ENCODE peak calls at places on chromosomes 4 and X, in four cellular contexts. M is SK-N-SH, T is heart right ventricle, X is fibroblast of lung. E is an unnamed sample.

GRCh38 chr4:169024762-169025161 is 14.7 kb upstream of the CBR4 start:
- DNase-seq in M (peak; percentile 69), T (no peak), X (peak; percentile 71), E (no peak)

GRCh38 chrX:580020-580419 is 50.6 kb upstream of the SHOX start:
- DNase-seq in M (no peak), T (no peak), X (no peak), E (no peak)

GRCh38 chrX:48045410-48046311 is 25.8 kb downstream of the ZNF630 start:
- DNase-seq in M (no peak), T (peak; percentile 27), X (peak; percentile 36), E (peak; percentile 56)

GRCh38 chrX:130575831-130576404 is 174.1 kb downstream of the RBMX2 start:
- DNase-seq in M (peak; percentile 55), T (peak; percentile 21), X (peak; percentile 54), E (peak; percentile 13)

GRCh38 chr4:105369988-105370387 is 103.9 kb downstream of the PPA2 start:
- DNase-seq in M (no peak), T (no peak), X (peak; percentile 81), E (no peak)

GRCh38 chr4:78781925-78782324 is 5.8 kb downstream of the BMP2K start:
- DNase-seq in M (no peak), T (no peak), X (no peak), E (no peak)

GRCh38 chr4:88660446-88661294 is 37.0 kb downstream of the NAP1L5 start:
- DNase-seq in M (no peak), T (no peak), X (peak; percentile 52), E (no peak)

GRCh38 chr4:145804134-145804533 is 124.2 kb downstream of the C4orf51 start:
- DNase-seq in M (no peak), T (no peak), X (peak; percentile 94), E (peak; percentile 18)

GRCh38 chr4:1721003-1721665 is at the start of the genes TACC3 and TMEM129:
- DNase-seq in M (peak; percentile 99), T (peak; percentile 90), X (peak; percentile 93), E (peak; percentile 95)

GRCh38 chr4:128591482-128591881 is 218.0 kb upstream of the JADE1 start:
- DNase-seq in M (no peak), T (no peak), X (no peak), E (no peak)

GRCh38 chr4:2275546-2276251 is 13.8 kb upstream of the MXD4 start:
- DNase-seq in M (no peak), T (no peak), X (no peak), E (no peak)

GRCh38 chr4:126777649-126778048 is 855.1 kb upstream of the INTU start:
- DNase-seq in M (no peak), T (no peak), X (peak; percentile 75), E (no peak)

GRCh38 chr4:139658983-139659382 is 6.6 kb upstream of the MGST2 start:
- DNase-seq in M (no peak), T (no peak), X (no peak), E (no peak)

GRCh38 chrX:39813631-39814246 is 284.0 kb downstream of the BCOR start:
- DNase-seq in M (peak; percentile 71), T (peak; percentile 71), X (peak; percentile 89), E (peak; percentile 87)

GRCh38 chrX:40004916-40005289 is 92.9 kb downstream of the BCOR start:
- DNase-seq in M (no peak), T (no peak), X (no peak), E (no peak)

GRCh38 chr4:169135776-169136175 is 125.7 kb upstream of the CBR4 start:
- DNase-seq in M (no peak), T (no peak), X (no peak), E (no peak)

GRCh38 chr4:151110236-151110635 is 10.8 kb downstream of the RPS3A start:
- DNase-seq in M (no peak), T (no peak), X (no peak), E (no peak)

GRCh38 chr4:10226756-10227155 is 110.2 kb upstream of the WDR1 start:
- DNase-seq in M (no peak), T (no peak), X (no peak), E (no peak)

GRCh38 chr4:109548655-109549054 is 11.4 kb upstream of the MCUB start:
- DNase-seq in M (no peak), T (no peak), X (peak; percentile 23), E (peak; percentile 48)

GRCh38 chr4:7808752-7809151 is 130.9 kb downstream of the AFAP1 start:
- DNase-seq in M (no peak), T (no peak), X (peak; percentile 82), E (no peak)

GRCh38 chrX:27815209-27815608 is 7.4 kb downstream of the MAGEB10 start:
- DNase-seq in M (no peak), T (no peak), X (no peak), E (no peak)

GRCh38 chr4:38050560-38051350 is 90.6 kb downstream of the PTTG2 start:
- DNase-seq in M (no peak), T (no peak), X (no peak), E (no peak)

GRCh38 chr4:25258980-25259578 is 25.2 kb downstream of the PI4K2B start:
- DNase-seq in M (no peak), T (no peak), X (no peak), E (no peak)

GRCh38 chr4:147360301-147360700 is 120.6 kb upstream of the EDNRA start:
- DNase-seq in M (no peak), T (no peak), X (peak; percentile 94), E (no peak)

GRCh38 chrX:56069299-56069941 is 162.7 kb upstream of the KLF8 start:
- DNase-seq in M (no peak), T (no peak), X (no peak), E (no peak)

GRCh38 chr4:103996059-103996458 is 276.3 kb upstream of the TACR3 start:
- DNase-seq in M (no peak), T (no peak), X (peak; percentile 1), E (no peak)

GRCh38 chr4:22515145-22515887 is 550 bp downstream of the ADGRA3 start:
- DNase-seq in M (peak; percentile 86), T (peak; percentile 61), X (peak; percentile 81), E (peak; percentile 60)

GRCh38 chr4:849478-850175 is 23.7 kb upstream of the CPLX1 start:
- DNase-seq in M (peak; percentile 24), T (no peak), X (no peak), E (no peak)

GRCh38 chr4:47536956-47537355 is 51.9 kb downstream of the ATP10D start:
- DNase-seq in M (no peak), T (no peak), X (peak; percentile 16), E (no peak)

GRCh38 chr4:19156786-19157185 is 1094.9 kb upstream of the SLIT2 start:
- DNase-seq in M (no peak), T (no peak), X (no peak), E (no peak)
- TF ChIP-seq CTCF in M (no peak), T (no peak), X (no peak), E (no peak)

GRCh38 chr4:102503301-102503746 is 2.2 kb downstream of the NFKB1 start:
- DNase-seq in M (peak; percentile 14), T (no peak), X (no peak), E (no peak)

GRCh38 chr4:102504941-102505340 is 3.8 kb downstream of the NFKB1 start:
- DNase-seq in M (no peak), T (no peak), X (no peak), E (no peak)

GRCh38 chr4:102505708-102506107 is 4.5 kb downstream of the NFKB1 start:
- DNase-seq in M (no peak), T (no peak), X (no peak), E (no peak)

GRCh38 chr4:102501635-102502382 is 650 bp downstream of the NFKB1 start:
- DNase-seq in M (peak; percentile 84), T (peak; percentile 74), X (peak; percentile 75), E (peak; percentile 78)

GRCh38 chr4:102503831-102504786 is 3.0 kb downstream of the NFKB1 start:
- DNase-seq in M (no peak), T (no peak), X (no peak), E (no peak)
- H3K4me3 ChIP-seq in M (no peak overlapping the region), T (peak overlapping the region; percentile 90), X (no peak overlapping the region), E (no peak overlapping the region)

GRCh38 chr4:156169011-156169410 is 215.3 kb upstream of the CTSO start:
- DNase-seq in M (no peak), T (no peak), X (peak; percentile 90), E (peak; percentile 39)
- TF ChIP-seq CTCF in M (peak; percentile 64), T (peak; percentile 50), X (peak; percentile 82), E (peak; percentile 55)

GRCh38 chr4:84535901-84536300 is 36.8 kb upstream of the NKX6-1 start:
- DNase-seq in M (no peak), T (no peak), X (no peak), E (no peak)

GRCh38 chr4:84530871-84531270 is 31.8 kb upstream of the NKX6-1 start:
- DNase-seq in M (no peak), T (no peak), X (peak; percentile 10), E (no peak)

GRCh38 chr4:84530449-84530848 is 31.4 kb upstream of the NKX6-1 start:
- DNase-seq in M (no peak), T (no peak), X (peak; percentile 5), E (no peak)

GRCh38 chr4:84529169-84529751 is 30.2 kb upstream of the NKX6-1 start:
- DNase-seq in M (peak; percentile 11), T (no peak), X (peak; percentile 27), E (no peak)

DNA sequence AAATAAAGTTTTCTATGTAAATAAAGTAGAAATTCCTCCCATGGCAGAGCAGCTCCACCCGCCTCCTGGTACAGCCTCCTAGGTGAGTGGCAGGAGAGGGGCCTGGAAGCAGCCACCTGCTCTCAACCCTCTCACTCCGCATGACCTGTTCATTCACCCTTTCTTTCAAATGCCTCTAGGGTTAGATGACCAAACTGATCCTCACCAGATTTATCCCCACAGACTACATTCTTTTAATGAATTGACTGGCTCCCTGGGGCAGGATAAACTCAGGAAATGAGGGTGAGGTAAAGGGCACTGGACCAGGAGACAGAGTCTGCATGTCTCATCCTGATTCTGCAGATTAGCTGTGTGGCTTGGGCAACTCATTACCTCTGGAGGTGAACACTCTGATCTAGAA is 32.6 kb upstream of the NKX6-1 start:
- DNase-seq in M (peak; percentile 3), T (no peak), X (no peak), E (no peak)
- H3K4me3 ChIP-seq in M (no peak overlapping the region), T (no peak overlapping the region), X (no peak overlapping the region), E (no peak overlapping the region)

GRCh38 chr4:166324321-166324720 is 451.3 kb downstream of the TLL1 start:
- DNase-seq in M (peak; percentile 3), T (no peak), X (peak; percentile 6), E (no peak)
- TF ChIP-seq CTCF in M (peak; percentile 48), T (no peak), X (no peak), E (no peak)

GRCh38 chr4:41575665-41576064 is 37.7 kb downstream of the LIMCH1 start:
- DNase-seq in M (no peak), T (no peak), X (no peak), E (no peak)

GRCh38 chr4:41575207-41575606 is 37.2 kb downstream of the LIMCH1 start:
- DNase-seq in M (no peak), T (no peak), X (peak; percentile 74), E (no peak)

GRCh38 chr4:41579043-41579442 is 41.1 kb downstream of the LIMCH1 start:
- DNase-seq in M (no peak), T (no peak), X (no peak), E (no peak)

GRCh38 chr4:41579556-41579955 is 41.6 kb downstream of the LIMCH1 start:
- DNase-seq in M (no peak), T (no peak), X (no peak), E (no peak)

GRCh38 chr4:41580007-41580406 is 42.0 kb downstream of the LIMCH1 start:
- DNase-seq in M (no peak), T (no peak), X (no peak), E (no peak)
- H3K4me3 ChIP-seq in M (no peak overlapping the region), T (no peak overlapping the region), X (no peak overlapping the region), E (no peak overlapping the region)